ENCODE peak calls at places on chromosomes 1 and 21, in four cellular contexts. One of them, this sample, is unnamed. For H3K4me1, the result is how much of the 10 kb centered on the place peaks cover.

GRCh38 chr1:89065077-89065868 is at the start of gene GBP1:
- DNase-seq in fibroblast of lung: peak
- DNase-seq in H9: no peak
- DNase-seq in lung: no peak
- DNase-seq in this sample: no peak

GRCh38 chr1:45266151-45266801 is 59.9 kb upstream of the ZSWIM5 start:
- DNase-seq in fibroblast of lung: peak
- DNase-seq in H9: no peak
- DNase-seq in lung: peak
- DNase-seq in this sample: no peak

GRCh38 chr1:15188145-15188544 is 34.6 kb downstream of the TMEM51 start:
- DNase-seq in fibroblast of lung: no peak
- DNase-seq in H9: peak
- DNase-seq in lung: no peak
- DNase-seq in this sample: no peak

GRCh38 chr1:168092566-168093355 is 44.0 kb downstream of the GPR161 start:
- DNase-seq in fibroblast of lung: peak
- DNase-seq in H9: peak
- DNase-seq in lung: no peak
- DNase-seq in this sample: no peak

GRCh38 chr1:111275079-111275478 is 15.6 kb upstream of the CHIA start:
- DNase-seq in fibroblast of lung: peak
- DNase-seq in H9: no peak
- DNase-seq in lung: peak
- DNase-seq in this sample: no peak

GRCh38 chr1:14217384-14217783 is 381.1 kb upstream of the KAZN start:
- DNase-seq in fibroblast of lung: peak
- DNase-seq in H9: no peak
- DNase-seq in lung: no peak
- DNase-seq in this sample: no peak

GRCh38 chr1:221714227-221715116 is 27.4 kb downstream of the DUSP10 start:
- DNase-seq in fibroblast of lung: no peak
- DNase-seq in H9: peak
- DNase-seq in lung: no peak
- DNase-seq in this sample: no peak

GRCh38 chr1:118504231-118504644 is 319.2 kb upstream of the SPAG17 start:
- DNase-seq in fibroblast of lung: no peak
- DNase-seq in H9: no peak
- DNase-seq in lung: no peak
- DNase-seq in this sample: no peak

GRCh38 chr1:62841587-62842169 is 57.7 kb downstream of the ATG4C start:
- DNase-seq in fibroblast of lung: peak
- DNase-seq in H9: no peak
- DNase-seq in lung: no peak
- DNase-seq in this sample: peak

GRCh38 chr1:185409763-185410528 is 92.9 kb upstream of the IVNS1ABP start:
- DNase-seq in fibroblast of lung: no peak
- DNase-seq in H9: no peak
- DNase-seq in lung: no peak
- DNase-seq in this sample: no peak

GRCh38 chr1:108817016-108817415 is 39.9 kb downstream of the AKNAD1 start:
- DNase-seq in fibroblast of lung: peak
- DNase-seq in H9: no peak
- DNase-seq in lung: no peak
- DNase-seq in this sample: peak

GRCh38 chr1:234535763-234536515 is 57.0 kb upstream of the TARBP1 start:
- DNase-seq in fibroblast of lung: peak
- DNase-seq in H9: no peak
- DNase-seq in lung: peak
- DNase-seq in this sample: peak

GRCh38 chr1:228267962-228268890 is 60.4 kb downstream of the OBSCN start:
- DNase-seq in fibroblast of lung: no peak
- DNase-seq in H9: peak
- DNase-seq in lung: peak
- DNase-seq in this sample: no peak

GRCh38 chr1:9426291-9426711 is 113.0 kb upstream of the SLC25A33 start:
- DNase-seq in fibroblast of lung: no peak
- DNase-seq in H9: no peak
- DNase-seq in lung: no peak
- DNase-seq in this sample: no peak

GRCh38 chr1:25197982-25198681 is 34.2 kb downstream of the SYF2 start:
- DNase-seq in fibroblast of lung: no peak
- DNase-seq in H9: no peak
- DNase-seq in lung: no peak
- DNase-seq in this sample: no peak

GRCh38 chr1:3060601-3061551 is 8.1 kb upstream of the PRDM16 start:
- DNase-seq in fibroblast of lung: no peak
- DNase-seq in H9: peak
- DNase-seq in lung: no peak
- DNase-seq in this sample: no peak

GRCh38 chr1:99963041-99963795 is 6.6 kb upstream of the SLC35A3 start:
- DNase-seq in fibroblast of lung: peak
- DNase-seq in H9: no peak
- DNase-seq in lung: no peak
- DNase-seq in this sample: peak

GRCh38 chr1:245645406-245645805 is 490.6 kb downstream of the KIF26B start:
- DNase-seq in fibroblast of lung: no peak
- DNase-seq in H9: no peak
- DNase-seq in lung: no peak
- DNase-seq in this sample: no peak

GRCh38 chr1:33482412-33482811 is 10.0 kb downstream of the ZSCAN20 start:
- DNase-seq in fibroblast of lung: no peak
- DNase-seq in H9: no peak
- DNase-seq in lung: no peak
- DNase-seq in this sample: no peak

GRCh38 chr1:210373878-210374599 is 45.3 kb downstream of the HHAT start:
- DNase-seq in fibroblast of lung: peak
- DNase-seq in H9: peak
- DNase-seq in lung: peak
- DNase-seq in this sample: peak

GRCh38 chr1:117735045-117735992 is 129.5 kb downstream of the TENT5C start:
- DNase-seq in fibroblast of lung: peak
- DNase-seq in H9: no peak
- DNase-seq in lung: no peak
- DNase-seq in this sample: peak

GRCh38 chr1:214846971-214847810 is 235.3 kb upstream of the KCNK2 start:
- DNase-seq in fibroblast of lung: no peak
- DNase-seq in H9: no peak
- DNase-seq in lung: no peak
- DNase-seq in this sample: no peak

GRCh38 chr1:21077085-21077484 is 99.6 kb downstream of the EIF4G3 start:
- DNase-seq in fibroblast of lung: peak
- DNase-seq in H9: no peak
- DNase-seq in lung: no peak
- DNase-seq in this sample: no peak

GRCh38 chr21:35204850-35205564 is 155.9 kb upstream of the RUNX1 start:
- DNase-seq in fibroblast of lung: peak
- DNase-seq in H9: no peak
- DNase-seq in lung: peak
- DNase-seq in this sample: no peak

GRCh38 chr1:193312432-193312831 is 126.0 kb upstream of the B3GALT2 start:
- DNase-seq in fibroblast of lung: no peak
- DNase-seq in H9: no peak
- DNase-seq in lung: no peak
- DNase-seq in this sample: no peak

GRCh38 chr1:180343931-180344406 is 113.9 kb downstream of the LHX4 start:
- DNase-seq in fibroblast of lung: peak
- DNase-seq in H9: no peak
- DNase-seq in lung: no peak
- DNase-seq in this sample: no peak

GRCh38 chr1:178323067-178323466 is 173.7 kb downstream of the CLEC20A start:
- DNase-seq in fibroblast of lung: no peak
- DNase-seq in H9: no peak
- DNase-seq in lung: no peak
- DNase-seq in this sample: no peak

GRCh38 chr1:178328728-178329127 is 168.0 kb downstream of the CLEC20A start:
- DNase-seq in fibroblast of lung: no peak
- DNase-seq in H9: no peak
- DNase-seq in lung: no peak
- DNase-seq in this sample: no peak

GRCh38 chr1:178324003-178324402 is 172.8 kb downstream of the CLEC20A start:
- DNase-seq in fibroblast of lung: no peak
- DNase-seq in H9: no peak
- DNase-seq in lung: no peak
- DNase-seq in this sample: no peak
- H3K27ac ChIP-seq in fibroblast of lung: no peak
- H3K27ac ChIP-seq in H9: no peak
- H3K27ac ChIP-seq in lung: no peak
- H3K27ac ChIP-seq in this sample: no peak

GRCh38 chr1:67677925-67678324 is 7.1 kb upstream of the GADD45A start:
- DNase-seq in fibroblast of lung: no peak
- DNase-seq in H9: no peak
- DNase-seq in lung: no peak
- DNase-seq in this sample: no peak
- H3K4me1 ChIP-seq in fibroblast of lung: under half
- H3K4me1 ChIP-seq in H9: under half
- H3K4me1 ChIP-seq in lung: under half
- H3K4me1 ChIP-seq in this sample: under half

GRCh38 chr1:12580054-12580887 is 37.7 kb downstream of the DHRS3 start:
- DNase-seq in fibroblast of lung: peak
- DNase-seq in H9: no peak
- DNase-seq in lung: no peak
- DNase-seq in this sample: no peak

GRCh38 chr1:12573015-12573825 is 44.8 kb downstream of the DHRS3 start:
- DNase-seq in fibroblast of lung: no peak
- DNase-seq in H9: no peak
- DNase-seq in lung: no peak
- DNase-seq in this sample: no peak

GRCh38 chr1:12578860-12579422 is 39.1 kb downstream of the DHRS3 start:
- DNase-seq in fibroblast of lung: no peak
- DNase-seq in H9: no peak
- DNase-seq in lung: no peak
- DNase-seq in this sample: no peak

GRCh38 chr1:12574757-12575139 is 43.3 kb downstream of the DHRS3 start:
- DNase-seq in fibroblast of lung: no peak
- DNase-seq in H9: no peak
- DNase-seq in lung: no peak
- DNase-seq in this sample: no peak

DNA sequence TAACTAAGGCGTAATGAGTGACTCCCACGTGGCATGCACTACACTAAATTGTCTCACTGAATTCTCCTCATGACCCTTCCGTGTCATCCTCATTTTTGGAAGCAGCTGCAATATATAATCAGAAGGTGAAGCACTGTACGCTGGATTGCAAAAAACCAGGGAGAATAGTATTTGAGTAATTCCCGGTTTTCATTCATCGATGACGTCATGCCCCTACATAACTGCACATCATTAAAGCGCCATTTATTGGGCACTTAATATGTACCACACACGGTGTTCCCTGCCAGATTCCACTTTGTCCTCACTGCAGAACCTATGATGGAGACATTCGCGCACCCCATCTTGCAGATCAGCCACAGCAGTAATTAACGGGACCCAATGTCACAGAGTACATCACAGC is 41.0 kb downstream of the DHRS3 start:
- DNase-seq in fibroblast of lung: no peak
- DNase-seq in H9: no peak
- DNase-seq in lung: no peak
- DNase-seq in this sample: no peak
- H3K27ac ChIP-seq in fibroblast of lung: no peak
- H3K27ac ChIP-seq in H9: no peak
- H3K27ac ChIP-seq in lung: no peak
- H3K27ac ChIP-seq in this sample: no peak

GRCh38 chr1:206725053-206725963 is 40.6 kb downstream of the MAPKAPK2 start:
- DNase-seq in fibroblast of lung: peak
- DNase-seq in H9: peak
- DNase-seq in lung: peak
- DNase-seq in this sample: peak
- H3K4me1 ChIP-seq in fibroblast of lung: under half
- H3K4me1 ChIP-seq in H9: under half
- H3K4me1 ChIP-seq in lung: under half
- H3K4me1 ChIP-seq in this sample: under half

DNA sequence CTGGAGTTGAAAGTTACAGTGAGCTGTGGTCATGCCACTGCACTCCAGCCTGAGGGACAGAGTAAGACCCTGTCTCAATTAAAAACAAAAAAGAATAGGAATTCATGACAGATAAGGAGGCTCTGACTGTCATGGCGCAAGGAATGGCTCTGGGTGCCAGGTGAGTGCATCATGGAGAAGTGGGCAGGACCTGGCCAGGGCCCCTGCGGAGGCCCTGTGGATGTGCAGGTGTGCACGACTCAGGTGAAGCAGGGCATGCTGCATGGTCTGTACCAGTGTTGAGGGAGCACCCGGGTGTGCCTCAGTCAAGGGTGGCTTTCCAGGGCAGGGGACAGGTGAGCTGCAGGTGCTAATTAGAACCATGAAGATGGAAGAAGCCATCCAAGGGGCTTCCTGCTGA is 14.0 kb downstream of the SLC1A7 start:
- DNase-seq in fibroblast of lung: no peak
- DNase-seq in H9: no peak
- DNase-seq in lung: no peak
- DNase-seq in this sample: no peak
- H3K27ac ChIP-seq in fibroblast of lung: no peak
- H3K27ac ChIP-seq in H9: no peak
- H3K27ac ChIP-seq in lung: no peak
- H3K27ac ChIP-seq in this sample: no peak

GRCh38 chr1:40758004-40758403 is 25.6 kb upstream of the KCNQ4 start:
- DNase-seq in fibroblast of lung: no peak
- DNase-seq in H9: no peak
- DNase-seq in lung: no peak
- DNase-seq in this sample: no peak

GRCh38 chr1:40755052-40755451 is 28.5 kb upstream of the KCNQ4 start:
- DNase-seq in fibroblast of lung: peak
- DNase-seq in H9: no peak
- DNase-seq in lung: no peak
- DNase-seq in this sample: no peak

GRCh38 chr1:40758578-40759343 is 24.8 kb upstream of the KCNQ4 start:
- DNase-seq in fibroblast of lung: no peak
- DNase-seq in H9: no peak
- DNase-seq in lung: no peak
- DNase-seq in this sample: no peak

GRCh38 chr1:40757084-40757483 is 26.5 kb upstream of the KCNQ4 start:
- DNase-seq in fibroblast of lung: no peak
- DNase-seq in H9: no peak
- DNase-seq in lung: no peak
- DNase-seq in this sample: no peak

DNA sequence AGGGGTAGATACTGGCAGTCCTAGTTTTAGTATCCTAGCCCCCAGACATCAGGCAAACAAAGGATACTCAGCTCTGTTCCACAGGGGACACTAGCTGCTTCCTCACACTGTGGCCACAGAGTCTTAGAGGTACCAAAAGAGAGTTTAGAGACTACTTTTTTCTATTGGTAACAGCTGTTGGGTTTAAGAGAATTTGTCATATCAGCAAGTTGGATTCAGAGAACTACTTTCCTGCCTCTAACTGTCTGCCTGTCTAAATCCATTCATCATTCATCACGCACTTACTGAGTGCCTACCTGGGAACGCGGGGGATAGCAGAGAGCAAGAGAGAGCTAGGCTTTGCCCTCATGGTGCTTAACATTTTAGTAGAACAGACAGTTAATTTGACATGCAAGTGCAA is 27.1 kb upstream of the KCNQ4 start:
- DNase-seq in fibroblast of lung: no peak
- DNase-seq in H9: no peak
- DNase-seq in lung: no peak
- DNase-seq in this sample: no peak
- H3K4me1 ChIP-seq in fibroblast of lung: under half
- H3K4me1 ChIP-seq in H9: under half
- H3K4me1 ChIP-seq in lung: under half
- H3K4me1 ChIP-seq in this sample: under half